ENCODE peak calls at places on chromosomes 13 and 19, in eight cellular contexts. One of them, this sample, is unnamed.

GRCh38 chr13:102367836-102368235 is 34.0 kb downstream of the FGF14 start:
- DNase-seq in OCI-LY7: no peak
- DNase-seq in AG09319: no peak
- DNase-seq in heart right ventricle: no peak
- DNase-seq in B cell: no peak
- DNase-seq in type B pancreatic cell: no peak
- DNase-seq in breast epithelium: no peak
- DNase-seq in neural crest cell: no peak
- DNase-seq in this sample: no peak

GRCh38 chr19:40798997-40799557 is at the start of gene EGLN2:
- DNase-seq in OCI-LY7: no peak
- DNase-seq in AG09319: no peak
- DNase-seq in heart right ventricle: no peak
- DNase-seq in B cell: no peak
- DNase-seq in type B pancreatic cell: no peak
- DNase-seq in breast epithelium: no peak
- DNase-seq in neural crest cell: no peak
- DNase-seq in this sample: peak; percentile 43

GRCh38 chr19:10686661-10687517 is 14.3 kb upstream of the QTRT1 start:
- DNase-seq in OCI-LY7: no peak
- DNase-seq in AG09319: no peak
- DNase-seq in heart right ventricle: peak; percentile 51
- DNase-seq in B cell: no peak
- DNase-seq in type B pancreatic cell: no peak
- DNase-seq in breast epithelium: no peak
- DNase-seq in neural crest cell: no peak
- DNase-seq in this sample: no peak

GRCh38 chr13:110669036-110669435 is 36.9 kb downstream of the CARS2 start:
- DNase-seq in OCI-LY7: no peak
- DNase-seq in AG09319: no peak
- DNase-seq in heart right ventricle: no peak
- DNase-seq in B cell: no peak
- DNase-seq in type B pancreatic cell: no peak
- DNase-seq in breast epithelium: no peak
- DNase-seq in neural crest cell: no peak
- DNase-seq in this sample: no peak

GRCh38 chr13:39765801-39766463 is 110.5 kb downstream of the COG6 start:
- DNase-seq in OCI-LY7: peak; percentile 49
- DNase-seq in AG09319: no peak
- DNase-seq in heart right ventricle: peak; percentile 26
- DNase-seq in B cell: no peak
- DNase-seq in type B pancreatic cell: no peak
- DNase-seq in breast epithelium: no peak
- DNase-seq in neural crest cell: no peak
- DNase-seq in this sample: no peak

GRCh38 chr13:41496420-41497234 is 39.3 kb downstream of the RGCC start:
- DNase-seq in OCI-LY7: no peak
- DNase-seq in AG09319: peak; percentile 20
- DNase-seq in heart right ventricle: no peak
- DNase-seq in B cell: no peak
- DNase-seq in type B pancreatic cell: no peak
- DNase-seq in breast epithelium: no peak
- DNase-seq in neural crest cell: no peak
- DNase-seq in this sample: no peak

GRCh38 chr19:20565321-20566018 is at the start of gene ZNF737:
- DNase-seq in OCI-LY7: peak; percentile 98
- DNase-seq in AG09319: peak; percentile 87
- DNase-seq in heart right ventricle: peak; percentile 97
- DNase-seq in B cell: peak; percentile 93
- DNase-seq in type B pancreatic cell: peak; percentile 92
- DNase-seq in breast epithelium: peak; percentile 99
- DNase-seq in neural crest cell: peak; percentile 79
- DNase-seq in this sample: peak; percentile 85

GRCh38 chr13:25249001-25249543 is 38.2 kb downstream of the MTMR6 start:
- DNase-seq in OCI-LY7: peak; percentile 49
- DNase-seq in AG09319: peak; percentile 39
- DNase-seq in heart right ventricle: no peak
- DNase-seq in B cell: no peak
- DNase-seq in type B pancreatic cell: no peak
- DNase-seq in breast epithelium: no peak
- DNase-seq in neural crest cell: no peak
- DNase-seq in this sample: peak; percentile 24

GRCh38 chr13:94249512-94249911 is 230.0 kb downstream of the DCT start:
- DNase-seq in OCI-LY7: no peak
- DNase-seq in AG09319: no peak
- DNase-seq in heart right ventricle: no peak
- DNase-seq in B cell: no peak
- DNase-seq in type B pancreatic cell: no peak
- DNase-seq in breast epithelium: no peak
- DNase-seq in neural crest cell: no peak
- DNase-seq in this sample: no peak

GRCh38 chr13:62320129-62320724 is 904.6 kb upstream of the PCDH20 start:
- DNase-seq in OCI-LY7: peak; percentile 76
- DNase-seq in AG09319: no peak
- DNase-seq in heart right ventricle: no peak
- DNase-seq in B cell: no peak
- DNase-seq in type B pancreatic cell: no peak
- DNase-seq in breast epithelium: no peak
- DNase-seq in neural crest cell: no peak
- DNase-seq in this sample: peak; percentile 20

GRCh38 chr13:84641491-84641890 is 759.2 kb upstream of the SLITRK1 start:
- DNase-seq in OCI-LY7: no peak
- DNase-seq in AG09319: no peak
- DNase-seq in heart right ventricle: no peak
- DNase-seq in B cell: no peak
- DNase-seq in type B pancreatic cell: no peak
- DNase-seq in breast epithelium: no peak
- DNase-seq in neural crest cell: no peak
- DNase-seq in this sample: no peak

GRCh38 chr19:13544423-13544822 is 38.1 kb upstream of the CACNA1A start:
- DNase-seq in OCI-LY7: no peak
- DNase-seq in AG09319: no peak
- DNase-seq in heart right ventricle: no peak
- DNase-seq in B cell: no peak
- DNase-seq in type B pancreatic cell: no peak
- DNase-seq in breast epithelium: no peak
- DNase-seq in neural crest cell: no peak
- DNase-seq in this sample: no peak

GRCh38 chr13:99227909-99228688 is 27.4 kb downstream of the UBAC2 start:
- DNase-seq in OCI-LY7: no peak
- DNase-seq in AG09319: no peak
- DNase-seq in heart right ventricle: no peak
- DNase-seq in B cell: no peak
- DNase-seq in type B pancreatic cell: no peak
- DNase-seq in breast epithelium: no peak
- DNase-seq in neural crest cell: no peak
- DNase-seq in this sample: no peak

GRCh38 chr19:49339364-49340068 is 4.3 kb downstream of the CD37 start:
- DNase-seq in OCI-LY7: no peak
- DNase-seq in AG09319: peak; percentile 62
- DNase-seq in heart right ventricle: peak; percentile 91
- DNase-seq in B cell: peak; percentile 66
- DNase-seq in type B pancreatic cell: peak; percentile 85
- DNase-seq in breast epithelium: peak; percentile 83
- DNase-seq in neural crest cell: peak; percentile 50
- DNase-seq in this sample: peak; percentile 13

GRCh38 chr13:96141032-96141431 is 51.1 kb downstream of the HS6ST3 start:
- DNase-seq in OCI-LY7: peak; percentile 4
- DNase-seq in AG09319: no peak
- DNase-seq in heart right ventricle: no peak
- DNase-seq in B cell: no peak
- DNase-seq in type B pancreatic cell: no peak
- DNase-seq in breast epithelium: no peak
- DNase-seq in neural crest cell: no peak
- DNase-seq in this sample: no peak
- TF ChIP-seq CTCF in OCI-LY7: peak; percentile 18
- TF ChIP-seq CTCF in AG09319: no peak
- TF ChIP-seq CTCF in heart right ventricle: peak; percentile 33
- TF ChIP-seq CTCF in B cell: no peak
- TF ChIP-seq CTCF in type B pancreatic cell: peak; percentile 64
- TF ChIP-seq CTCF in breast epithelium: no peak
- TF ChIP-seq CTCF in neural crest cell: peak; percentile 54
- TF ChIP-seq CTCF in this sample: no peak

GRCh38 chr19:7589822-7590221 is 5.8 kb upstream of the CAMSAP3 start:
- DNase-seq in OCI-LY7: no peak
- DNase-seq in AG09319: no peak
- DNase-seq in heart right ventricle: no peak
- DNase-seq in B cell: no peak
- DNase-seq in type B pancreatic cell: no peak
- DNase-seq in breast epithelium: no peak
- DNase-seq in neural crest cell: no peak
- DNase-seq in this sample: no peak
- TF ChIP-seq CTCF in OCI-LY7: no peak
- TF ChIP-seq CTCF in AG09319: no peak
- TF ChIP-seq CTCF in heart right ventricle: no peak
- TF ChIP-seq CTCF in B cell: no peak
- TF ChIP-seq CTCF in type B pancreatic cell: no peak
- TF ChIP-seq CTCF in breast epithelium: no peak
- TF ChIP-seq CTCF in neural crest cell: no peak
- TF ChIP-seq CTCF in this sample: no peak

GRCh38 chr19:15812059-15812722 is 3.3 kb downstream of the OR10H1 start:
- DNase-seq in OCI-LY7: no peak
- DNase-seq in AG09319: no peak
- DNase-seq in heart right ventricle: no peak
- DNase-seq in B cell: no peak
- DNase-seq in type B pancreatic cell: no peak
- DNase-seq in breast epithelium: no peak
- DNase-seq in neural crest cell: no peak
- DNase-seq in this sample: no peak
- TF ChIP-seq CTCF in OCI-LY7: peak; percentile 35
- TF ChIP-seq CTCF in AG09319: no peak
- TF ChIP-seq CTCF in heart right ventricle: no peak
- TF ChIP-seq CTCF in B cell: no peak
- TF ChIP-seq CTCF in type B pancreatic cell: no peak
- TF ChIP-seq CTCF in breast epithelium: peak; percentile 32
- TF ChIP-seq CTCF in neural crest cell: no peak
- TF ChIP-seq CTCF in this sample: no peak

GRCh38 chr13:113451951-113452421 is 1.3 kb downstream of the ADPRHL1 start:
- DNase-seq in OCI-LY7: no peak
- DNase-seq in AG09319: no peak
- DNase-seq in heart right ventricle: peak; percentile 76
- DNase-seq in B cell: no peak
- DNase-seq in type B pancreatic cell: no peak
- DNase-seq in breast epithelium: peak; percentile 47
- DNase-seq in neural crest cell: no peak
- DNase-seq in this sample: no peak

GRCh38 chr13:113448545-113448884 is 4.8 kb downstream of the ADPRHL1 start:
- DNase-seq in OCI-LY7: peak; percentile 51
- DNase-seq in AG09319: no peak
- DNase-seq in heart right ventricle: peak; percentile 62
- DNase-seq in B cell: no peak
- DNase-seq in type B pancreatic cell: no peak
- DNase-seq in breast epithelium: peak; percentile 50
- DNase-seq in neural crest cell: no peak
- DNase-seq in this sample: no peak

GRCh38 chr13:113448885-113449692 is 4.2 kb downstream of the ADPRHL1 start:
- DNase-seq in OCI-LY7: peak; percentile 100
- DNase-seq in AG09319: no peak
- DNase-seq in heart right ventricle: peak; percentile 28
- DNase-seq in B cell: peak; percentile 50
- DNase-seq in type B pancreatic cell: no peak
- DNase-seq in breast epithelium: peak; percentile 71
- DNase-seq in neural crest cell: no peak
- DNase-seq in this sample: no peak

GRCh38 chr13:113447596-113447995 is 5.7 kb downstream of the ADPRHL1 start:
- DNase-seq in OCI-LY7: no peak
- DNase-seq in AG09319: no peak
- DNase-seq in heart right ventricle: no peak
- DNase-seq in B cell: no peak
- DNase-seq in type B pancreatic cell: no peak
- DNase-seq in breast epithelium: peak; percentile 33
- DNase-seq in neural crest cell: no peak
- DNase-seq in this sample: no peak

DNA sequence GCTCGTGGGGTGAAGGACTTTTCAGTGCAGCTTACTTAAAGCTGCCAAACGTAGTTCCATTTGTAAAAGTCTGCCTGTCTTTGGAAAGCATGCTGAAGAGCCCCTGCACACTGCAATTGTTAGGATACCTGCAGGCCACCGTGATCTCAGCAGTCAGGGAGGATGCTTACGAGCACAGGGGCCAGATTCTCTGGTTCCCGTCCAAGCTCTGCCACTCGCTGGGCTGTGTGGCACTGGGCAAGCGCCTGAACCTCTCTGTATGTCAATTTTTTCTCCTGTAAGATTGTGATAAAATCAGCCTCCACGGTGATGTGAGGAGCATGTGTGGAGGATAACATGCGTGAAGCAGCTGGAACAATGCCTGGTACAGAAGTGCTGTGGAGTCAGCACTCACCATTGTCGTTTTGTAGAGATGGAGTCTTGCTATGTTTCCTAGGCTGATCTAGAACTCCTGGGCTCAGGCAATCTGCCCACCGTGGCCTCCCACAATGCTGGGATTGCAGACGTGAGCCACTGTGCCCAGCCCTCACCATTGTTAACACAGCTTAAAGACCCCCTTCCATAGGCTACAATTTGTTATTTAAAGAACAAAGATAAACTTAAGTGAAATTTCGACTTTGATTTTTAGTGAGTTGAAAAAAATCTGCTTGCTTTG is 3.5 kb downstream of the ADPRHL1 start:
- DNase-seq in OCI-LY7: no peak
- DNase-seq in AG09319: no peak
- DNase-seq in heart right ventricle: no peak
- DNase-seq in B cell: no peak
- DNase-seq in type B pancreatic cell: no peak
- DNase-seq in breast epithelium: peak; percentile 38
- DNase-seq in neural crest cell: no peak
- DNase-seq in this sample: no peak
- TF ChIP-seq CTCF in OCI-LY7: no peak
- TF ChIP-seq CTCF in AG09319: no peak
- TF ChIP-seq CTCF in heart right ventricle: no peak
- TF ChIP-seq CTCF in B cell: no peak
- TF ChIP-seq CTCF in type B pancreatic cell: no peak
- TF ChIP-seq CTCF in breast epithelium: no peak
- TF ChIP-seq CTCF in neural crest cell: no peak
- TF ChIP-seq CTCF in this sample: no peak

DNA sequence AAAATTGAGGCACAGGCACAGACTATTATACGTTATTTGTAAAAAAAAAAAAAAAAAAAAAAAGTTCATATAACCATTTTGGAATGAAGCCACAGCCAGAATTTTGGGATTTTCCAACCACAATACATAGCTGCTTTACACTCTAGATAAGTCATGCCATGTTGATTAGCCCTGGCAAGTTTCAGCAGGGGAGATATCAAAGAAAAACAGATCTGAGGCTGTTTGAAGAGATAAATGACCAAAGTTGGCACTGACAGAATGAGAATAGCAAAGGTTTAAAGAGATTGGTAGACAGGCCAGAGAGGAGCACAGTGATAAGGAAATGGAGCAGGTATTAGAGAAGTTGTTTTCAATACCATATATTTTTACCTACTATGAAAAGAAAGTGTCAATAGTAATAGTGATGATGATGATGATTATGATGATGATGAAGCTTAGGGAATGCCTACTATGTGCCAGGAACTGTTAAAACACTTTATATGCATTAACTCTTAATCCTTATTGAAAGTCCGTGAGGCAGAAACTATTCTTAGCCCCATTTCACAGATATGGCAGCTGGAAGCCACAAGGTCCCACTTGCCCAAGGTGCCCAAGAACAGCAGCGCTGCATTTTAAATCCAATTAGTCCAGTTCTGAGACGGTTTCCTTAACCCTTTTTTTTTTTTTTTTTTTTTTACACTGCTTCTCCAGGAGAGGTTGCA is 105.5 kb downstream of the MBNL2 start:
- DNase-seq in OCI-LY7: no peak
- DNase-seq in AG09319: no peak
- DNase-seq in heart right ventricle: no peak
- DNase-seq in B cell: no peak
- DNase-seq in type B pancreatic cell: no peak
- DNase-seq in breast epithelium: no peak
- DNase-seq in neural crest cell: no peak
- DNase-seq in this sample: no peak
- TF ChIP-seq CTCF in OCI-LY7: no peak
- TF ChIP-seq CTCF in AG09319: no peak
- TF ChIP-seq CTCF in heart right ventricle: no peak
- TF ChIP-seq CTCF in B cell: no peak
- TF ChIP-seq CTCF in type B pancreatic cell: no peak
- TF ChIP-seq CTCF in breast epithelium: no peak
- TF ChIP-seq CTCF in neural crest cell: no peak
- TF ChIP-seq CTCF in this sample: no peak